ENCODE peak calls at places on chromosomes 16 and 17, in seven cellular contexts. R is adrenal gland, Z is mucosa of descending colon, E is Peyer's patch, S is sigmoid colon, D is SJSA1, L is OCI-LY7. H is an unnamed sample.

GRCh38 chr17:75090871-75091854 is 3.4 kb downstream of the SLC16A5 start:
- DNase-seq in R (no peak), Z (peak; percentile 76), E (no peak), S (no peak), D (no peak), L (no peak), H (no peak)

GRCh38 chr17:78407387-78407990 is 29.0 kb downstream of the PGS1 start:
- DNase-seq in R (no peak), Z (no peak), E (no peak), S (no peak), D (no peak), L (no peak), H (no peak)

GRCh38 chr16:83995756-83996155 is 27.7 kb downstream of the NECAB2 start:
- DNase-seq in R (no peak), Z (peak; percentile 17), E (no peak), S (no peak), D (no peak), L (no peak), H (no peak)

GRCh38 chr16:82991435-82991834 is 364.7 kb downstream of the CDH13 start:
- DNase-seq in R (no peak), Z (peak; percentile 65), E (no peak), S (no peak), D (no peak), L (no peak), H (no peak)

GRCh38 chr17:633641-634091 is 81.0 kb downstream of the VPS53 start:
- DNase-seq in R (no peak), Z (no peak), E (no peak), S (peak; percentile 80), D (no peak), L (no peak), H (no peak)

GRCh38 chr17:74547736-74548135 is 1.8 kb upstream of the CD300C start:
- DNase-seq in R (no peak), Z (no peak), E (no peak), S (no peak), D (no peak), L (peak; percentile 22), H (no peak)

GRCh38 chr17:8223356-8224063 is 13.1 kb upstream of the AURKB start:
- DNase-seq in R (peak; percentile 71), Z (peak; percentile 81), E (peak; percentile 70), S (peak; percentile 85), D (peak; percentile 70), L (peak; percentile 74), H (no peak)

GRCh38 chr17:5078106-5079028 is at the start of gene ZFP3:
- DNase-seq in R (peak; percentile 87), Z (peak; percentile 87), E (peak; percentile 82), S (peak; percentile 91), D (no peak), L (peak; percentile 71), H (peak; percentile 55)

DNA sequence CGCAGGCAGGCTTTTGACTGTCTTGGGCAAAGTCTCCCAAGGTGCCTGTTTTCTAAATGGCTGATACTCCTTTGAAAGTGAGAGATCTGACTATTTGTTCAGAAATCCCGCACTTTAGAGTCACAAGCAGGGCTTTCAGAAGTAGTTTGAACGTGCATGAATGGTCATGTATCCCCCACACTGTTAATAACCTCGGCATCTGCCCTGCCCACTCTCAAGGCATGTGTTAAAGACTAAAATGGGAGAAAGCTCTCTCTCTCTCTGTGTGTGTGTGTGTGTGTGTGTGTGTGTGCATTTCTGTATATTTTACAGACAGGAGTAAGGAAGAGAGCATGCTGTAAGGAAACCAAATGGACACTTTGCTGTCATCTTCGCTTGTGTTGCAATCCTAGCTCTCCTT is 163.7 kb downstream of the MAF start:
- DNase-seq in R (no peak), Z (no peak), E (no peak), S (no peak), D (no peak), L (no peak), H (no peak)
- H3K4me3 ChIP-seq in R (no peak overlapping the region), Z (no peak overlapping the region), E (no peak overlapping the region), S (no peak overlapping the region), D (no peak overlapping the region), L (no peak overlapping the region), H (no peak overlapping the region)

DNA sequence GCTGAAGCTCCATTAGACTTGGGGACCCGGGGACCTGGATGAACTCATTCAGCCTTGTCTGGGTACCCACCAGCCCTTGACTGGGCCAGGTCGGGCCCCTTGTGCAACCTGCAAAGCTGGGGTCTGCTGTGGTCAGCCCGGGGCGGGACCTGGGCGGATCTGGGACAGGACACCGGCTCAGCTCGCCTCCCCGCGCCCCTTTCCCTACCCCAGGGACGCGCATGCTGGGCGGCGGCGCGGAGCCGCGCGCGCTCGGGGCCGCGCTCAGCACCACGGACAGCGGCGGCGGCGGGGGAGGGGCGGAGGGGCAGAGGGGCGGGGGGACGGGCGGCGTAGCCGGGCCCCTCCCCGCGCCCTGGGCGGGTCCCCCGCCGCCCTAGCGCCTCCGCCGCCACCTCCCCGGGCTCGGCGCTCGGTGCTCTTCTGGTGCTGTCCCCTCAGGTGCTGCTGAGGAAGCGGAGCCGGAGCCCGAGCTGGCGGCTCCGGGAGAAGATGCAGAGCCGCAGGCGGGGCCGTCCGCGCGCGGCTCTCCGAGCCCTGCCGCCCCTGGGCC is 7.4 kb downstream of the ACD start:
- DNase-seq in R (no peak), Z (no peak), E (no peak), S (no peak), D (no peak), L (no peak), H (no peak)
- H3K4me3 ChIP-seq in R (no peak overlapping the region), Z (no peak overlapping the region), E (peak overlapping the region; percentile 49), S (peak overlapping the region; percentile 41), D (peak overlapping the region; percentile 74), L (no peak overlapping the region), H (peak overlapping the region; percentile 64)

DNA sequence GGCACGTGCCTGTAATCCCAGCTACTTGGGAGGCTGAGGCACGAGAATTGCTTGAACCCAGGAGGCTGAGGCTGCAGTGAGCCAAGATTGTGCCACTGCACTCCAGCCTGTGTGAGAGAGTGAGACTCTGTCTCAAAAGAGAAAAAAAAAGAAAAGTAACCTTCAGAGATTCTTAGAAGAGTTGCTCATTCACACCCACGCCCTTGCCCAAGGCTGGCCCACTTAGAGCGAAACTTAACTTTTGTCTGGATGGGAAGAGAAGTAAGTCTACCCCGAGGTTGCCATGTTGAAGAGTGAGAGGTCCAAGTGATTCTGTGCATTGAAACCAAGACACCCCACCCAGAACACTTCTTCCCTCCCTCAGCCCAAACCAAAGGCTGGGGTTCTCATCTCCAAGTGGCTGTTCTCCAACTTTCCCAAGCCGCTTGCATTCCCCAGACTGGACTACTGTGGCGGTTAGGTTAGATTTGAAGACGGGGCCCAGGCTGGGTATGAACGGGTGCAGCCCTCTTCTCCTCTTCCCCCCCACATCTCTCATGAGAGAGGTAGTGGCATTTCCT is 2.4 kb upstream of the CISD3 start:
- DNase-seq in R (no peak), Z (peak; percentile 14), E (no peak), S (no peak), D (no peak), L (no peak), H (no peak)
- H3K4me3 ChIP-seq in R (no peak overlapping the region), Z (no peak overlapping the region), E (no peak overlapping the region), S (no peak overlapping the region), D (no peak overlapping the region), L (peak overlapping the region; percentile 1), H (no peak overlapping the region)

GRCh38 chr17:79788989-79789942 is 7.6 kb downstream of the CBX8 start:
- DNase-seq in R (no peak), Z (no peak), E (no peak), S (no peak), D (no peak), L (no peak), H (no peak)
- H3K4me3 ChIP-seq in R (no peak overlapping the region), Z (no peak overlapping the region), E (peak overlapping the region; percentile 10), S (no peak overlapping the region), D (peak overlapping the region; percentile 2), L (no peak overlapping the region), H (no peak overlapping the region)

DNA sequence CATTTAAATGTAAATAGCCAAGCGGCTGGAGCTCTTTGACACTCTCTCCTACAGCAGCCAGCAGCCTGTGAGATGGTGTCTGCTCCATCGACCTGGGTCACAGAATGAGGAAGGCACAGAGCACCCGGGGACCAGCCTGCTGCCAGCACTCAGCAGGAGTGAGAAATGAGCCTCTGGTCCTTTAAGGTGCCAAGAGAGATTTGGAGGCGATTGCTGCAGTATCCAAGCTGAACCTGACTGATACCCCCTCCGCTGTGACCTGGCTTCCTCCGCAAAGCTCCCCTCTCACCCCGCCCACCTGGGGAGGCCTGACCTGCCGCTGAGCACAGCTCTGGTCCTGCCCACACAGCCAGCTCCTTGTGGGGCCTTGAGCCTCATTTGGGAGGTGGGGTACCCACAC is 7.7 kb downstream of the ATP2A3 start:
- DNase-seq in R (no peak), Z (no peak), E (no peak), S (no peak), D (no peak), L (peak; percentile 27), H (no peak)
- H3K4me3 ChIP-seq in R (no peak overlapping the region), Z (no peak overlapping the region), E (no peak overlapping the region), S (no peak overlapping the region), D (no peak overlapping the region), L (no peak overlapping the region), H (no peak overlapping the region)

GRCh38 chr17:82105417-82105881 is 7.4 kb upstream of the FASN start:
- DNase-seq in R (peak; percentile 27), Z (no peak), E (no peak), S (peak; percentile 64), D (no peak), L (peak; percentile 24), H (no peak)

GRCh38 chr17:82107341-82107860 is 9.4 kb upstream of the FASN start:
- DNase-seq in R (peak; percentile 25), Z (no peak), E (no peak), S (peak; percentile 67), D (no peak), L (peak; percentile 52), H (no peak)

GRCh38 chr17:82104797-82105416 is 6.9 kb upstream of the FASN start:
- DNase-seq in R (peak; percentile 21), Z (no peak), E (no peak), S (no peak), D (no peak), L (no peak), H (no peak)

GRCh38 chr17:82106697-82107305 is 8.8 kb upstream of the FASN start:
- DNase-seq in R (peak; percentile 24), Z (no peak), E (no peak), S (peak; percentile 61), D (no peak), L (no peak), H (no peak)

GRCh38 chr17:82105882-82106696 is 8.1 kb upstream of the FASN start:
- DNase-seq in R (peak; percentile 48), Z (peak; percentile 71), E (peak; percentile 76), S (peak; percentile 73), D (no peak), L (peak; percentile 87), H (no peak)
- H3K4me3 ChIP-seq in R (no peak overlapping the region), Z (no peak overlapping the region), E (peak overlapping the region; percentile 48), S (peak overlapping the region; percentile 2), D (no peak overlapping the region), L (peak overlapping the region; percentile 58), H (no peak overlapping the region)